ENCODE peak calls at places on chromosomes 5 and 9, in five cellular contexts. H, B, Z, R and Y are unnamed samples.

GRCh38 chr5:93189707-93190120 is 391.3 kb downstream of the NR2F1-AS1 start:
- DNase-seq in H (no peak), B (no peak), Z (no peak), R (no peak), Y (no peak)

GRCh38 chr9:72362118-72362531 is 2.9 kb downstream of the ZFAND5 start:
- DNase-seq in H (no peak), B (no peak), Z (no peak), R (no peak), Y (no peak)

GRCh38 chr9:129416831-129417604 is 203.9 kb downstream of the C9orf50 start:
- DNase-seq in H (no peak), B (no peak), Z (no peak), R (no peak), Y (no peak)

GRCh38 chr5:167665841-167666375 is 625.5 kb upstream of the WWC1 start:
- DNase-seq in H (no peak), B (no peak), Z (no peak), R (no peak), Y (no peak)

GRCh38 chr9:82488702-82489578 is 500.4 kb downstream of the SPATA31D1 start:
- DNase-seq in H (peak; percentile 18), B (no peak), Z (no peak), R (no peak), Y (no peak)

GRCh38 chr5:149790276-149790675 is 60.2 kb downstream of the PPARGC1B start:
- DNase-seq in H (no peak), B (no peak), Z (no peak), R (no peak), Y (no peak)

GRCh38 chr5:124895236-124895635 is 148.8 kb upstream of the ZNF608 start:
- DNase-seq in H (no peak), B (no peak), Z (no peak), R (no peak), Y (no peak)

GRCh38 chr9:112728401-112728800 is 10.5 kb upstream of the INIP start:
- DNase-seq in H (no peak), B (no peak), Z (no peak), R (no peak), Y (no peak)

GRCh38 chr9:74838351-74838750 is 49.4 kb downstream of the TRPM6 start:
- DNase-seq in H (peak; percentile 49), B (no peak), Z (no peak), R (no peak), Y (no peak)

GRCh38 chr9:126417684-126418083 is 91.1 kb downstream of the MVB12B start:
- DNase-seq in H (no peak), B (no peak), Z (no peak), R (no peak), Y (no peak)

GRCh38 chr9:80369641-80370040 is 797.9 kb downstream of the TLE4 start:
- DNase-seq in H (no peak), B (no peak), Z (no peak), R (no peak), Y (no peak)

GRCh38 chr5:134392301-134392700 is 19.4 kb downstream of the CDKN2AIPNL start:
- DNase-seq in H (no peak), B (no peak), Z (no peak), R (no peak), Y (no peak)

GRCh38 chr5:151740336-151740942 is 18.0 kb downstream of the ATOX1 start:
- DNase-seq in H (peak; percentile 80), B (peak; percentile 74), Z (peak; percentile 76), R (peak; percentile 35), Y (no peak)

GRCh38 chr9:123377211-123377971 is 21.4 kb downstream of the CRB2 start:
- DNase-seq in H (no peak), B (no peak), Z (no peak), R (no peak), Y (no peak)

GRCh38 chr9:123074627-123075026 is 41.2 kb downstream of the GPR21 start:
- DNase-seq in H (no peak), B (no peak), Z (no peak), R (no peak), Y (no peak)

GRCh38 chr5:150046031-150046430 is 40.3 kb downstream of the CSF1R start:
- DNase-seq in H (no peak), B (no peak), Z (no peak), R (no peak), Y (no peak)

GRCh38 chr5:107487056-107487461 is 183.7 kb downstream of the EFNA5 start:
- DNase-seq in H (no peak), B (no peak), Z (no peak), R (no peak), Y (no peak)

GRCh38 chr5:157718529-157718928 is 12.7 kb upstream of the THG1L start:
- DNase-seq in H (peak; percentile 82), B (peak; percentile 68), Z (no peak), R (peak; percentile 23), Y (no peak)

GRCh38 chr9:87278971-87279731 is 218.5 kb upstream of the DAPK1 start:
- DNase-seq in H (no peak), B (no peak), Z (no peak), R (no peak), Y (no peak)

GRCh38 chr5:31333475-31333874 is 140.0 kb downstream of the CDH6 start:
- DNase-seq in H (no peak), B (no peak), Z (no peak), R (no peak), Y (no peak)

GRCh38 chr5:2130361-2130760 is 247.6 kb upstream of the IRX4 start:
- DNase-seq in H (no peak), B (no peak), Z (no peak), R (no peak), Y (no peak)

GRCh38 chr9:35518212-35518917 is 28.5 kb downstream of the RUSC2 start:
- DNase-seq in H (no peak), B (no peak), Z (no peak), R (no peak), Y (no peak)

GRCh38 chr5:135565691-135566421 is 12.9 kb downstream of the CXCL14 start:
- DNase-seq in H (peak; percentile 76), B (peak; percentile 58), Z (peak; percentile 83), R (peak; percentile 46), Y (peak; percentile 47)

GRCh38 chr5:7348168-7348802 is 47.7 kb upstream of the ADCY2 start:
- DNase-seq in H (peak; percentile 50), B (no peak), Z (no peak), R (no peak), Y (no peak)

GRCh38 chr5:147176422-147176821 is 58.4 kb upstream of the STK32A start:
- DNase-seq in H (no peak), B (no peak), Z (no peak), R (no peak), Y (no peak)